ENCODE peak calls at places on chromosomes 13 and 19, in five cellular contexts. K, F, I, M and S are unnamed samples.

GRCh38 chr13:68888832-68889231 is 1218.8 kb upstream of the ATXN8OS start:
- DNase-seq in K (no peak), F (no peak), I (no peak), M (no peak), S (no peak)

GRCh38 chr19:34226036-34226435 is 28.3 kb upstream of the GARRE1 start:
- DNase-seq in K (no peak), F (no peak), I (no peak), M (no peak), S (no peak)

GRCh38 chr19:29076963-29077362 is 136.0 kb downstream of the UQCRFS1 start:
- DNase-seq in K (no peak), F (no peak), I (no peak), M (no peak), S (no peak)

GRCh38 chr19:49132974-49133609 is 13.7 kb downstream of the PPFIA3 start:
- DNase-seq in K (no peak), F (no peak), I (no peak), M (no peak), S (no peak)

GRCh38 chr19:41233748-41234240 is 14.8 kb downstream of the AXL start:
- DNase-seq in K (no peak), F (no peak), I (no peak), M (no peak), S (no peak)

GRCh38 chr13:68176486-68176885 is 946.4 kb upstream of the PCDH9 start:
- DNase-seq in K (peak), F (peak), I (no peak), M (no peak), S (no peak)

GRCh38 chr13:98879965-98880364 is 97.9 kb downstream of the DOCK9 start:
- DNase-seq in K (no peak), F (no peak), I (no peak), M (no peak), S (no peak)

GRCh38 chr13:21328201-21328600 is 130.9 kb downstream of the ZDHHC20 start:
- DNase-seq in K (no peak), F (no peak), I (no peak), M (no peak), S (no peak)

GRCh38 chr13:66778461-66778860 is 451.7 kb downstream of the PCDH9 start:
- DNase-seq in K (no peak), F (no peak), I (no peak), M (no peak), S (no peak)

GRCh38 chr13:99935772-99936171 is 35.8 kb downstream of the ZIC5 start:
- DNase-seq in K (no peak), F (no peak), I (no peak), M (no peak), S (no peak)

GRCh38 chr19:42277821-42278809 is 9.1 kb downstream of the CIC start:
- DNase-seq in K (peak), F (peak), I (no peak), M (peak), S (no peak)

GRCh38 chr19:954672-955494 is 29.0 kb downstream of the ARID3A start:
- DNase-seq in K (no peak), F (no peak), I (no peak), M (no peak), S (no peak)

GRCh38 chr13:113822956-113823744 is 40.7 kb downstream of the GAS6 start:
- DNase-seq in K (no peak), F (no peak), I (no peak), M (no peak), S (no peak)

GRCh38 chr19:47240996-47241918 is 10.3 kb upstream of the BBC3 start:
- DNase-seq in K (peak), F (peak), I (peak), M (peak), S (peak)

GRCh38 chr19:19278315-19278714 is 5.2 kb upstream of the TM6SF2 start:
- DNase-seq in K (no peak), F (no peak), I (no peak), M (no peak), S (no peak)

GRCh38 chr13:54287062-54287764 is 1258.6 kb downstream of the OLFM4 start:
- DNase-seq in K (no peak), F (no peak), I (no peak), M (no peak), S (no peak)

GRCh38 chr13:44237276-44237767 is 136.3 kb upstream of the SERP2 start:
- DNase-seq in K (peak), F (peak), I (no peak), M (peak), S (peak)

GRCh38 chr13:104442541-104442940 is 1376.3 kb upstream of the SLC10A2 start:
- DNase-seq in K (no peak), F (no peak), I (no peak), M (no peak), S (no peak)

GRCh38 chr13:43303040-43303729 is 279.8 kb downstream of the DNAJC15 start:
- DNase-seq in K (peak), F (peak), I (no peak), M (no peak), S (peak)

GRCh38 chr19:5031231-5032100 is 62.6 kb downstream of the KDM4B start:
- DNase-seq in K (peak), F (peak), I (peak), M (peak), S (peak)

GRCh38 chr19:16327911-16328823 is 3.5 kb downstream of the KLF2 start:
- DNase-seq in K (peak), F (no peak), I (no peak), M (peak), S (no peak)

GRCh38 chr13:79212064-79212619 is 193.9 kb downstream of the RBM26 start:
- DNase-seq in K (no peak), F (no peak), I (no peak), M (no peak), S (no peak)

GRCh38 chr13:112835344-112835743 is 133.7 kb upstream of the MCF2L start:
- DNase-seq in K (no peak), F (no peak), I (no peak), M (no peak), S (no peak)

GRCh38 chr13:98155475-98156111 is 12.7 kb downstream of the FARP1 start:
- DNase-seq in K (peak), F (peak), I (no peak), M (no peak), S (no peak)

GRCh38 chr13:44132710-44133109 is 240.9 kb upstream of the SERP2 start:
- DNase-seq in K (peak), F (peak), I (no peak), M (no peak), S (no peak)

GRCh38 chr13:99626461-99627082 is 125.3 kb downstream of the TM9SF2 start:
- DNase-seq in K (peak), F (peak), I (no peak), M (peak), S (no peak)